ENCODE peak calls at places on chromosome 2, in ten cellular contexts. J is PC-3, T is IMR-90, N is HepG2, L is fibroblast of lung, O is mesenchymal stem cell, X is H9, I is keratinocyte, Y is SK-N-SH, G is HCT116. A is an unnamed sample.
A peak's percentile ranks its signal among the peaks of the same experiment; 100 is the strongest.

GRCh38 chr2:182103531-182103930 is 117.9 kb downstream of the PPP1R1C start:
- DNase-seq in J (no peak), T (no peak), N (no peak), L (no peak), O (no peak), X (no peak), I (no peak), Y (no peak), G (no peak), A (no peak)

GRCh38 chr2:237723613-237724012 is 75.0 kb upstream of the RBM44 start:
- DNase-seq in J (peak; percentile 35), T (peak; percentile 57), N (peak; percentile 74), L (peak; percentile 51), O (peak; percentile 76), X (peak; percentile 70), I (peak; percentile 54), Y (peak; percentile 62), G (no peak), A (peak; percentile 60)

GRCh38 chr2:70670202-70670601 is 97.8 kb downstream of the ADD2 start:
- DNase-seq in J (no peak), T (no peak), N (no peak), L (no peak), O (no peak), X (peak; percentile 3), I (no peak), Y (no peak), G (no peak), A (no peak)

GRCh38 chr2:33085646-33086045 is 138.9 kb downstream of the LTBP1 start:
- DNase-seq in J (no peak), T (no peak), N (no peak), L (peak; percentile 93), O (no peak), X (no peak), I (no peak), Y (no peak), G (no peak), A (no peak)

GRCh38 chr2:33411765-33412164 is 64.7 kb upstream of the RASGRP3 start:
- DNase-seq in J (peak; percentile 30), T (peak; percentile 93), N (peak; percentile 15), L (peak; percentile 91), O (peak; percentile 82), X (no peak), I (no peak), Y (no peak), G (no peak), A (no peak)

GRCh38 chr2:230796280-230796862 is 68.4 kb upstream of the ITM2C start:
- DNase-seq in J (peak; percentile 72), T (peak; percentile 69), N (no peak), L (peak; percentile 74), O (peak; percentile 70), X (no peak), I (no peak), Y (no peak), G (no peak), A (no peak)

GRCh38 chr2:66851449-66851872 is 416.5 kb downstream of the MEIS1 start:
- DNase-seq in J (peak; percentile 18), T (peak; percentile 99), N (peak; percentile 9), L (peak; percentile 96), O (peak; percentile 99), X (no peak), I (no peak), Y (no peak), G (no peak), A (no peak)

GRCh38 chr2:148994341-148994740 is 44.2 kb upstream of the LYPD6B start:
- DNase-seq in J (peak; percentile 71), T (no peak), N (no peak), L (no peak), O (no peak), X (no peak), I (no peak), Y (no peak), G (no peak), A (no peak)

GRCh38 chr2:235724964-235725603 is 231.2 kb downstream of the AGAP1 start:
- DNase-seq in J (no peak), T (no peak), N (no peak), L (peak; percentile 29), O (peak; percentile 24), X (no peak), I (no peak), Y (no peak), G (no peak), A (no peak)

GRCh38 chr2:230893881-230894781 is 29.4 kb downstream of the ITM2C start:
- DNase-seq in J (no peak), T (no peak), N (no peak), L (no peak), O (no peak), X (no peak), I (no peak), Y (no peak), G (no peak), A (no peak)

GRCh38 chr2:127193164-127193947 is 26.7 kb downstream of the CYP27C1 start:
- DNase-seq in J (no peak), T (peak; percentile 25), N (no peak), L (no peak), O (no peak), X (no peak), I (no peak), Y (no peak), G (no peak), A (no peak)

GRCh38 chr2:102355526-102356380 is at the start of gene IL18R1:
- DNase-seq in J (peak; percentile 82), T (peak; percentile 69), N (peak; percentile 53), L (peak; percentile 79), O (peak; percentile 82), X (peak; percentile 81), I (no peak), Y (peak; percentile 87), G (peak; percentile 32), A (peak; percentile 59)

GRCh38 chr2:201118121-201118956 is 2.4 kb downstream of the CFLAR start:
- DNase-seq in J (peak; percentile 87), T (peak; percentile 78), N (peak; percentile 88), L (peak; percentile 77), O (peak; percentile 88), X (peak; percentile 81), I (peak; percentile 90), Y (peak; percentile 49), G (peak; percentile 86), A (peak; percentile 90)

GRCh38 chr2:27842894-27843293 is 47.3 kb downstream of the RBKS start:
- DNase-seq in J (no peak), T (no peak), N (no peak), L (no peak), O (no peak), X (no peak), I (no peak), Y (no peak), G (no peak), A (no peak)

GRCh38 chr2:189116984-189117383 is 62.6 kb downstream of the COL5A2 start:
- DNase-seq in J (no peak), T (peak; percentile 38), N (no peak), L (peak; percentile 56), O (no peak), X (no peak), I (no peak), Y (no peak), G (no peak), A (no peak)
- H3K4me1 ChIP-seq in J (peaks cover 14% of the 10 kb centered on the region), T (peaks cover 20% of the 10 kb centered on the region), N (no peaks in the 10 kb centered on the region), L (peaks cover 14% of the 10 kb centered on the region), O (peaks cover 2% of the 10 kb centered on the region), X (peaks cover 6% of the 10 kb centered on the region), I (no peaks in the 10 kb centered on the region), Y (no peaks in the 10 kb centered on the region), G (no peaks in the 10 kb centered on the region), A (no peaks in the 10 kb centered on the region)

DNA sequence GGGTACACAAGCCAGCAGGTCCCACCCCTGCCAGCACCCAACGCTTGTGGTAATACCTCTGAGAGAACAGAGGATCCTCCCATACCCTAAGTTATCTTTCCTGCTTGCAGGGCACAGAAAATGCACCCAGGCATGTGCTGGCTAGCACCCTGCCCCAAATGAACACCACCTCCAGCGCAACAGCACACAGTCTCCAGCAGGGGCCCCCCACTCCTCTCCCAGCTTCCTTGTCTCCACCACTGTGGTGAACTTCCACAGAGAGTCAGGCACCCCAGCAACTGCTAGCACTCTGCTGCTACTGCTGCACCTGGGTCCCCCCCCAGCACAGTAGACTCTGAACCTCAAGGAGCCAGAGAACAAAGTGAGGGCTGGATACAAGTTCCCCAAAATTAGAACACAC is 216.8 kb upstream of the CNTNAP5 start:
- DNase-seq in J (no peak), T (no peak), N (no peak), L (no peak), O (no peak), X (peak; percentile 73), I (no peak), Y (no peak), G (no peak), A (no peak)
- H3K9me3 ChIP-seq in J (peaks cover 7% of the 10 kb centered on the region), T (peaks cover 19% of the 10 kb centered on the region), N (peaks cover 96% of the 10 kb centered on the region), L (no peaks in the 10 kb centered on the region), O (peaks cover 36% of the 10 kb centered on the region), X (no peaks in the 10 kb centered on the region), I (peaks cover 5% of the 10 kb centered on the region), Y (no peaks in the 10 kb centered on the region), G (peaks cover 18% of the 10 kb centered on the region), A (no peaks in the 10 kb centered on the region)

GRCh38 chr2:8252997-8253694 is 428.7 kb upstream of the ID2 start:
- DNase-seq in J (no peak), T (no peak), N (no peak), L (no peak), O (no peak), X (no peak), I (no peak), Y (no peak), G (no peak), A (peak; percentile 38)
- H2AFZ ChIP-seq in J (no peak overlapping the region), T (no peak overlapping the region), N (no peak overlapping the region), L (no peak overlapping the region), O (no peak overlapping the region), X (no peak overlapping the region), I (no peak overlapping the region), Y (no peak overlapping the region), G (no peak overlapping the region), A (no peak overlapping the region)

GRCh38 chr2:170365686-170366085 is 187.7 kb downstream of the MYO3B start:
- DNase-seq in J (no peak), T (no peak), N (no peak), L (no peak), O (no peak), X (no peak), I (no peak), Y (no peak), G (no peak), A (no peak)

GRCh38 chr2:170369228-170369627 is 191.3 kb downstream of the MYO3B start:
- DNase-seq in J (no peak), T (no peak), N (no peak), L (no peak), O (no peak), X (no peak), I (no peak), Y (no peak), G (no peak), A (no peak)

GRCh38 chr2:170371231-170371630 is 193.3 kb downstream of the MYO3B start:
- DNase-seq in J (no peak), T (no peak), N (no peak), L (no peak), O (no peak), X (no peak), I (no peak), Y (no peak), G (no peak), A (peak; percentile 40)

GRCh38 chr2:170369894-170370293 is 191.9 kb downstream of the MYO3B start:
- DNase-seq in J (peak; percentile 79), T (peak; percentile 11), N (peak; percentile 40), L (peak; percentile 52), O (peak; percentile 34), X (no peak), I (no peak), Y (peak; percentile 11), G (peak; percentile 21), A (no peak)

DNA sequence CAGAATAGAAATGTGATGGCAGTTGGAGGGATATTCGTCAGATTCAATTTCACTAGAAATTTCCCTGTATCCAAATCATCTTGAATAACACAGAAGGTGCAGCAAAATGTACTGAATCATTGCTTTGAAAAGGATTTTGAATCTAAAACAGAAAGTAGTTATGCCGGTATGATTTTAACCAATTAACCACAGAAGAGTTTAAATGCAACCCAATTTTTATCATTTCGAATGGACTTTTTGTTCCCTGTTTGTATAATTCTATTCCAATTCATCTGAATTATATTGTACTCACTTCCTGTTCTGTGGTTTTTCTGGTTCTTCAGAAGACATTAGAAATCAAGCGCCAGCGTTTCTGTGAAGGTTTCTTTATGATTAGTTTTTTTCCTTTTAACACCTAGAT is 190.4 kb downstream of the MYO3B start:
- DNase-seq in J (no peak), T (no peak), N (no peak), L (no peak), O (no peak), X (no peak), I (no peak), Y (no peak), G (no peak), A (no peak)
- H3K4me1 ChIP-seq in J (peaks cover 9% of the 10 kb centered on the region), T (no peaks in the 10 kb centered on the region), N (no peaks in the 10 kb centered on the region), L (no peaks in the 10 kb centered on the region), O (no peaks in the 10 kb centered on the region), X (peaks cover 13% of the 10 kb centered on the region), I (no peaks in the 10 kb centered on the region), Y (no peaks in the 10 kb centered on the region), G (no peaks in the 10 kb centered on the region), A (peaks cover 5% of the 10 kb centered on the region)